ENCODE peak calls at places on chromosomes 1 and 21, in four cellular contexts. B, O, H and S are unnamed samples. For H3K79me1 and H3K4me1, the result is how much of the 10 kb centered on the place peaks cover.

GRCh38 chr1:35644204-35644603 is 2.9 kb upstream of the PSMB2 start:
- DNase-seq in H (no peak), O (no peak), B (no peak), S (no peak)

GRCh38 chr1:212430955-212431394 is 1.7 kb upstream of the NENF start:
- DNase-seq in H (peak), B (no peak), O (peak), S (peak)

GRCh38 chr1:150233359-150234308 is 2.3 kb downstream of the ANP32E start:
- DNase-seq in H (peak), B (no peak), O (peak), S (peak)

GRCh38 chr1:183385746-183386145 is 32.4 kb downstream of the NMNAT2 start:
- DNase-seq in B (no peak), O (no peak), H (peak), S (peak)

GRCh38 chr1:32773018-32773763 is 44.0 kb downstream of the YARS1 start:
- DNase-seq in B (peak), H (peak), O (peak), S (peak)

GRCh38 chr1:6831368-6831767 is 46.1 kb downstream of the CAMTA1 start:
- DNase-seq in B (no peak), O (no peak), H (no peak), S (no peak)

GRCh38 chr1:228375578-228376261 is 30.9 kb downstream of the TRIM11 start:
- DNase-seq in O (no peak), B (no peak), H (no peak), S (no peak)

GRCh38 chr21:36381841-36382589 is 3.2 kb upstream of the CHAF1B start:
- DNase-seq in B (no peak), O (peak), H (no peak), S (no peak)

GRCh38 chr21:27108228-27108627 is 141.3 kb upstream of the ADAMTS5 start:
- DNase-seq in H (no peak), B (no peak), O (peak), S (peak)

GRCh38 chr1:159854101-159854692 is 8.3 kb downstream of the VSIG8 start:
- DNase-seq in H (peak), O (no peak), B (peak), S (peak)

GRCh38 chr1:188652678-188653077 is 1823.9 kb downstream of the PLA2G4A start:
- DNase-seq in O (peak), B (no peak), H (peak), S (peak)

GRCh38 chr1:159752135-159752580 is 28.6 kb upstream of the DUSP23 start:
- DNase-seq in H (no peak), O (peak), B (no peak), S (no peak)

GRCh38 chr1:197559244-197559643 is 216.0 kb downstream of the DENND1B start:
- DNase-seq in B (no peak), H (no peak), O (peak), S (peak)

GRCh38 chr1:224626042-224626441 is 9.9 kb downstream of the CNIH3 start:
- DNase-seq in H (no peak), O (peak), B (no peak), S (peak)

GRCh38 chr21:18499761-18500376 is 96.3 kb upstream of the TMPRSS15 start:
- DNase-seq in H (peak), O (peak), B (no peak), S (peak)

GRCh38 chr1:37458551-37458950 is 15.8 kb upstream of the ZC3H12A start:
- DNase-seq in O (no peak), B (no peak), H (no peak), S (no peak)

GRCh38 chr21:36169465-36170128 is 13.0 kb downstream of the DOP1B start:
- DNase-seq in O (no peak), B (peak), H (peak), S (no peak)

GRCh38 chr1:237864338-237865244 is 26.1 kb downstream of the ZP4 start:
- DNase-seq in O (no peak), B (peak), H (peak), S (peak)

GRCh38 chr1:214248294-214249082 is 32.5 kb upstream of the SMYD2 start:
- DNase-seq in O (peak), B (no peak), H (no peak), S (no peak)

GRCh38 chr1:235093013-235093618 is 35.5 kb downstream of the TOMM20 start:
- DNase-seq in B (peak), O (peak), H (peak), S (peak)

GRCh38 chr1:67831850-67832513 is 1.3 kb downstream of the GNG12 start:
- DNase-seq in O (peak), B (no peak), H (peak), S (peak)

GRCh38 chr21:32392299-32392879 is 423 bp downstream of the URB1 start:
- DNase-seq in B (no peak), H (peak), O (no peak), S (peak)

GRCh38 chr1:175834597-175834996 is 91.2 kb upstream of the TNR start:
- DNase-seq in O (no peak), H (peak), B (no peak), S (no peak)
- H3K79me1 ChIP-seq in O (under half), H (under half), B (under half), S (under half)

GRCh38 chr1:201655243-201655642 is 116.3 kb downstream of the NAV1 start:
- DNase-seq in O (peak), B (peak), H (peak), S (peak)
- H3K4me1 ChIP-seq in O (under half), B (under half), H (under half), S (under half)

GRCh38 chr1:94095112-94095637 is 25.8 kb downstream of the ABCA4 start:
- DNase-seq in B (no peak), H (no peak), O (peak), S (peak)

GRCh38 chr1:94093996-94094395 is 27.0 kb downstream of the ABCA4 start:
- DNase-seq in H (no peak), B (no peak), O (peak), S (no peak)

GRCh38 chr1:94093351-94093750 is 27.6 kb downstream of the ABCA4 start:
- DNase-seq in O (no peak), B (no peak), H (no peak), S (no peak)

GRCh38 chr1:94095744-94096469 is 25.0 kb downstream of the ABCA4 start:
- DNase-seq in B (no peak), O (peak), H (no peak), S (no peak)

DNA sequence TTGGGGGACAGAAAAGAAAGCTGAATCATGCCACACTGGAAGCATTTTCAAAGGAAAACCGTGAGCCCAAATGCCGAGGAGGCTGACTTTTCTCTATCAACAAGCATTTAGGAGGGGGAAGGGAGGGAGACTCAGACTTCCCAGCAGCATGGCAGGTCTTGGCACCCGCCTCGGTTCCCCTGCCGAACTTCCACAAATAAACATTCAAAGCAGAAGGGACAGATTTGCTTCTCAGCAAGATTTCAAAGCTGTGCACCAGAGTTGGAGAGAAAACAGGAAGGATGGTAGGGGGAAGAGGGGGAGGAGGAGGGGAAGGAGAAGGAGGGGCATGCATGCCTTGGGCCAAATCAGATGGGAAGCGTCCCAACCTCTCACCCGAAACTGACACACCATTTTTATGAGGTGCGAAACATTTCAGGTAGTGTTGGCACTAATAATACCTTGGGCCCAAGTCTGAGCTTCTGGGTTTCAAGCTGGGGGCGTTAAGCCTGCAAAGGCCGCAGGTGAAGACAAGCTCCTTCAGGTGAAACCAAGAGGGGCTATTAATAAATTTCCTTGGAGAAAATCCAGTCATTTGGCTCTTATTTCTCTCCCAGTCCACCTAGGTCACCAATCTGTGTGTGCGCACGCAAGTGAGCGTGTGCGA is 26.4 kb downstream of the ABCA4 start:
- DNase-seq in H (peak), B (no peak), O (peak), S (no peak)
- H3K79me1 ChIP-seq in H (under half), B (under half), O (under half), S (under half)

GRCh38 chr21:17105972-17106371 is 406.9 kb upstream of the CXADR start:
- DNase-seq in B (no peak), H (no peak), O (no peak), S (no peak)
- H3K4me1 ChIP-seq in B (under half), H (under half), O (under half), S (under half)

DNA sequence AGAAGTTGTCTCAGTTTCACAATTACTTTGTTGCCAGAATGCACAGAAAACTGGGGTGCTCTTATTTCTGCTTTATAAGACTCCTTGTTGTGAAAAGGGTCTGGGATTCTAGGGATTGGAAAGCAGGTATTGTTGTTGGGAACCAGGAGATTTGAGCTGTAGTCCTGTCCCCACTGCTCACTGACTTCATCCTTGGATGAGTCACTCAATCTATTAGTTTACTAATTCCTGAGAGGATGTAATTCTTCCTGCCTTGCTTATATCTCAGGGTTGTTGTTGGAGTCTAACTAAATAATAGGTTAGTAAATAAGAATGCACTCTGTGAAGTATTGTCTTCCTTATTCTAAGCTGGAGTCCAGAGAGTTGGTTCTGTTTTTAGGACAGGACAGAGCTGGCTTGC is 172.5 kb upstream of the GALNT2 start:
- DNase-seq in H (no peak), B (no peak), O (no peak), S (no peak)
- H3K79me1 ChIP-seq in H (under half), B (under half), O (under half), S (under half)